ENCODE peak calls at places on chromosomes 1 and 21, in four cellular contexts. C, R, S and G are unnamed samples. For H3K36me3, the result is how much of the 10 kb centered on the place peaks cover.

GRCh38 chr1:171715813-171716251 is 26.0 kb downstream of the VAMP4 start:
- DNase-seq in R (no peak), S (no peak), C (peak), G (no peak)

GRCh38 chr1:112514901-112515300 is 6.1 kb downstream of the WNT2B start:
- DNase-seq in S (no peak), R (no peak), C (no peak), G (no peak)

GRCh38 chr1:209583408-209583807 is at the start of gene CAMK1G:
- DNase-seq in C (no peak), R (no peak), S (peak), G (no peak)

GRCh38 chr1:244344001-244344400 is 107.7 kb downstream of the ADSS2 start:
- DNase-seq in S (no peak), C (no peak), R (no peak), G (no peak)

GRCh38 chr1:44543816-44544185 is 130.5 kb downstream of the TMEM53 start:
- DNase-seq in C (no peak), S (peak), R (no peak), G (no peak)

GRCh38 chr1:12052008-12052573 is 11.0 kb upstream of the TNFRSF8 start:
- DNase-seq in S (no peak), R (peak), C (peak), G (peak)

GRCh38 chr1:187654635-187655034 is 825.9 kb downstream of the PLA2G4A start:
- DNase-seq in R (no peak), C (no peak), S (no peak), G (no peak)

GRCh38 chr1:15947382-15948090 is 28.4 kb downstream of the ZBTB17 start:
- DNase-seq in R (no peak), S (no peak), C (no peak), G (no peak)

GRCh38 chr21:34338226-34338625 is 25.6 kb upstream of the KCNE2 start:
- DNase-seq in C (no peak), R (no peak), S (no peak), G (no peak)

GRCh38 chr1:50208296-50208695 is 99.6 kb downstream of the ELAVL4 start:
- DNase-seq in S (no peak), R (no peak), C (no peak), G (no peak)

GRCh38 chr1:15272009-15272781 is 25.2 kb downstream of the FHAD1 start:
- DNase-seq in R (no peak), S (peak), C (peak), G (peak)

GRCh38 chr21:17799414-17800164 is 19.6 kb downstream of the C21orf91 start:
- DNase-seq in C (no peak), R (no peak), S (no peak), G (no peak)

GRCh38 chr1:17944606-17945005 is 163.0 kb upstream of the IGSF21 start:
- DNase-seq in C (no peak), S (no peak), R (no peak), G (no peak)

GRCh38 chr1:246048693-246049092 is 458.4 kb downstream of the SMYD3 start:
- DNase-seq in R (no peak), C (no peak), S (no peak), G (no peak)

GRCh38 chr1:153882296-153882912 is 40.4 kb downstream of the GATAD2B start:
- DNase-seq in R (no peak), S (no peak), C (no peak), G (no peak)

DNA sequence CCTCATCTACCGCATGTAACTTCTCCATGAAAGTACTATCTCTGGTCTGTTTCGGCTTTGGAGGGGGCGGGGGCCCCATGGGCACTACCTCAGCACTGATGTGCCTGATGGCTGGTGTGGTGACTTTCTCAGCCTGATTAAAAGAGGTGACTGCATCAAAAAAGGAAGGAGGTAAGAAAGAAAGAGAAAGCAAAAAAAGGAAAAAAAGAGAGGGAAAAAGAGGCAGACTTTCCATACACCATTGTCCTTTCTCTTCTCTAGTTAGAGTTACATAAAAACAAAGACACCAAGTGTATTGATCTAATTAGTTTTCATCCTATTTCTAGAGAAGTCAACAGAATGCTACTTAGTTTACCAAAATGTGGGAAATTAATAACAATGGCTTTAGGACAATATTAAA is 43.3 kb downstream of the GON4L start:
- DNase-seq in C (no peak), S (no peak), R (no peak), G (no peak)
- H3K36me3 ChIP-seq in C (half or more), S (under half), R (under half), G (under half)

DNA sequence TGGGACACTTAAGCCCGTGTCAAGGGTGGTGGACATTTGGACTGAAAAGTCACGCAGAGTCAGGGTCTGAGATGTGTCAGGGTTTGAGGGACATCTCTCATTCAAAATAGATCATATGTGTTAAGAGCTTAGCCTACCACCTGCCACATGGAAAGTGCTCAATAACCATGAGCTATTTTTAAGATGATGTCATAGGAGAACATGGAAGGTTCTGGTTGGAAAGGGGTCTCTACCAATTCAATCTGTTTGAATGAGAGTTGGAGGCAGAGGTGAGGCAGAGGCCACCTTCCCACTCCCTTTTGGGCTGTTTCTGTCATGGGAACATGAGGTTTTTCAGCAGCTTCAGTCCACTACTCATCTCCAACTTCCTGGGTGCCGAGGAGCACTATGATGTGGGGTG is 239.9 kb downstream of the GRIK3 start:
- DNase-seq in R (no peak), C (no peak), S (no peak), G (no peak)
- TF ChIP-seq EGR1 in R (no peak), C (no peak), S (no peak), G (no peak)

GRCh38 chr1:202942431-202942830 is 15.4 kb upstream of the KLHL12 start:
- DNase-seq in S (no peak), C (no peak), R (no peak), G (no peak)
- H3K36me3 ChIP-seq in S (under half), C (half or more), R (under half), G (half or more)

GRCh38 chr1:32729254-32730046 is 26.9 kb upstream of the SYNC start:
- DNase-seq in S (no peak), R (no peak), C (no peak), G (no peak)

GRCh38 chr1:32728413-32729077 is 26.0 kb upstream of the SYNC start:
- DNase-seq in S (no peak), C (no peak), R (no peak), G (no peak)

GRCh38 chr1:32736812-32737791 is 34.5 kb upstream of the SYNC start:
- DNase-seq in C (no peak), R (no peak), S (no peak), G (no peak)

GRCh38 chr1:32727876-32728275 is 25.3 kb upstream of the SYNC start:
- DNase-seq in C (no peak), R (no peak), S (no peak), G (no peak)

DNA sequence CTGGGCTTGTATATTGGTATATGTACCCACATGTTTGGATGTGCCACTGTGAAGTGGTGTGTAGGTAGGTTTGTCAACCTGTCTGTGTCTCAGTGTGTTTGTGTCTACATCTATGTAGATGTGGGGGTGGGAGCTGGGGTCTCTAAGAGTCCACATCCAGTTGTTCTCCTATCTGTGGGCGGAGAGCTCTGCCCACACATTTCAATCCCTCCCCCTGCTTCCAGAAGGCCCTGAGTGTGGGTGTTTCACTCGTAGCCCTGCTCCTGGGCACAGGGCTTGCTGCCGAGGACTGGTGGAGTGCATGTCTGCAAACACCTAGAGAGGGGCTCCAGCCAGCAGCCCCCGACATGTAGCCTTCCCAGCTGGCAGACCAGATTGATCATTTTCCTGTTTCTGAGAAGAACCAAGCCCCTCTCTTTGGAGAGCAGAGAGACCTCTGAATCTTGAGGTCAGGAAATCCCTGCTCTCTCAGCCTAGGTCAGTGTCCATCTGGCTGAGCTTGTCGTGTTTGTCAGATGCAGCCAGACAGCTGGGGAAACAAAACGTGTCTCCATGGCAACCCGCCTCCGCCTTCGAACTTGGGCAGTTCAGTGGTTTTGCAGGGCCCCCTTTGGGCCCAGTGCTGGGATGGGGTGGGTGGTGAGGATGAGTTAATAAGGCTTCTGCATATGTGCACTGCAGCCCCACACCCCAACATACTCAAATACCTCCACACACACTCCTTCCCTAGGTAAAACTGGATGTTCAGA is 31.2 kb upstream of the SYNC start:
- DNase-seq in C (peak), R (no peak), S (no peak), G (no peak)
- TF ChIP-seq EGR1 in C (peak), R (no peak), S (no peak), G (no peak)

DNA sequence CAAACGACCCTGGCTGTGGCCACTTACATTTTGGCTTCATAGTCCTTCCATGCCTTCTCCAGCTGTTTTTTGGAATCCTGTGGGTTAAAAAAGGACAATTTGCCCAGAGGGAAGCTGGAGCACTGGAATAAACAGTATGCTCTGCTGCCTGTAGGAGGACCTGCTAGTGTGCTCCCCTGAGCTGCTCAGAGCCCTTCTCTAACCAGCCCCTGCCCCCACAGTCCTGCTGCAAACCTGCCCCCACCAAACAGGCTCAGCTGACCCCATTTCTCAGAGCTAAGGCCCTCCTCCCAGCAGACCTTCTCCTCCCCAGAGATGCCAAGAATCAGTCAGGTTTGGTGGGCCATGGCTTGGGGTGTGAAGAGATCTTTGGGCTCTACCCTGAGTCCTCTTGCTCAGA is 26.9 kb upstream of the TCEA3 start:
- DNase-seq in R (no peak), C (no peak), S (no peak), G (no peak)
- H3K36me3 ChIP-seq in R (under half), C (under half), S (under half), G (under half)

GRCh38 chr1:78617615-78618026 is 2.6 kb upstream of the IFI44L start:
- DNase-seq in S (peak), C (peak), R (peak), G (peak)
- TF ChIP-seq EGR1 in S (no peak), C (no peak), R (no peak), G (no peak)

GRCh38 chr1:113905435-113905861 is 322 bp downstream of the DCLRE1B start:
- DNase-seq in C (peak), R (no peak), S (peak), G (no peak)
- H3K36me3 ChIP-seq in C (half or more), R (under half), S (under half), G (under half)

GRCh38 chr1:236070753-236071152 is 5.9 kb upstream of the NID1 start:
- DNase-seq in S (no peak), C (no peak), R (no peak), G (no peak)
- TF ChIP-seq EGR1 in S (no peak), C (no peak), R (no peak), G (no peak)

GRCh38 chr1:200272669-200273068 is 137.2 kb downstream of the ZNF281 start:
- DNase-seq in R (no peak), C (no peak), S (no peak), G (no peak)
- H3K36me3 ChIP-seq in R (under half), C (under half), S (under half), G (under half)

DNA sequence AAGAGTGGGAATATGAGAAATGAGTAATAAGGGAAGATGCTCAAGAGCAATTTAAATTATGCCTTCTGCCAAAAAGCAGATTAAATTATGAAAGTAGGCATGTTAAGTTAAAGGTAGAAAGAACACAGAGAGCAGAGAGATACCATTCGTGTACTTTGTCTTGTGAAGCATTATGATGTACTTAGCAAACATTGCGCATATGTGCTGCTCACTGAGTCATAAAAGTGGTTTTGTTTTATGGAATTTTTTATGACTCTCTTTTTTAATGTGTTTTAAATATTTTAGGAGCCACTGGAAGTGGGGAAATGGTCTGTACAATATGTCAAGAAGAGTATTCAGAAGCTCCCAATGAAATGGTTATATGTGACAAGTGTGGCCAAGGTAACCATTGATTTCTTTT is 35.3 kb downstream of the MTF2 start:
- DNase-seq in R (no peak), S (no peak), C (no peak), G (no peak)
- TF ChIP-seq EGR1 in R (no peak), S (no peak), C (no peak), G (no peak)